ENCODE peak calls at places on chromosomes 16 and 17, in nine cellular contexts. W is coronary artery; E is lower lobe of right lung; U is substantia nigra; L is activated CD4-positive, alpha-beta T cell treated with anti-CD3 and anti-CD28 coated beads, Interleukin-2, amount 50 U/mL, for 48 hours; K is stimulated activated CD4-positive, alpha-beta T cell treated with anti-CD3 and anti-CD28 coated beads, Interleukin-1b, Interleukin-23, amount 100 ng/mL, for 4 hours; N is M059J; V is kidney glomerular epithelial cell; G is EL. D is an unnamed sample.

GRCh38 chr16:559411-560207 is 585 bp upstream of the PRR35 start:
- DNase-seq in E (no peak), G (no peak), L (no peak), W (no peak), K (no peak), U (no peak), V (no peak), N (no peak), D (no peak)

GRCh38 chr17:58710948-58711552 is 18.6 kb downstream of the RAD51C start:
- DNase-seq in W (no peak), G (peak; percentile 58), V (peak; percentile 49), N (peak; percentile 52), K (peak; percentile 26), L (peak; percentile 24), E (no peak), U (no peak), D (no peak)

GRCh38 chr17:1193300-1193699 is 13.5 kb upstream of the ABR start:
- DNase-seq in N (no peak), V (no peak), U (no peak), W (no peak), K (no peak), L (no peak), G (no peak), E (peak; percentile 46), D (no peak)

GRCh38 chr16:86509759-86510464 is 415 bp upstream of the FOXF1 start:
- DNase-seq in W (no peak), E (peak; percentile 65), U (no peak), L (no peak), N (peak; percentile 92), G (peak; percentile 91), V (no peak), K (no peak), D (no peak)

GRCh38 chr17:67386965-67387551 is 10.0 kb downstream of the PITPNC1 start:
- DNase-seq in K (peak; percentile 63), N (peak; percentile 64), L (peak; percentile 87), G (peak; percentile 48), W (no peak), V (no peak), E (peak; percentile 58), U (peak; percentile 27), D (no peak)

GRCh38 chr17:27778193-27778592 is 22.1 kb downstream of the NOS2 start:
- DNase-seq in W (no peak), E (no peak), G (peak; percentile 21), U (no peak), L (no peak), V (no peak), N (peak; percentile 64), K (no peak), D (no peak)

GRCh38 chr17:73371285-73371684 is 59.5 kb upstream of the CDC42EP4 start:
- DNase-seq in L (no peak), N (peak; percentile 81), G (peak; percentile 83), E (no peak), U (no peak), W (no peak), V (peak; percentile 75), K (no peak), D (no peak)

GRCh38 chr16:6193718-6194117 is 1096.1 kb upstream of the EEF2KMT start:
- DNase-seq in K (no peak), U (no peak), L (no peak), G (no peak), E (no peak), V (peak; percentile 62), W (no peak), N (peak; percentile 56), D (no peak)

GRCh38 chr17:50267074-50267841 is 7.0 kb upstream of the TMEM92 start:
- DNase-seq in E (peak; percentile 36), K (no peak), U (no peak), G (peak; percentile 41), V (no peak), W (peak; percentile 70), L (no peak), N (no peak), D (peak; percentile 86)

GRCh38 chr16:9612267-9612666 is 520.8 kb downstream of the HAPSTR1 start:
- DNase-seq in N (peak; percentile 31), K (no peak), W (no peak), E (no peak), L (no peak), G (peak; percentile 0), V (no peak), U (no peak), D (no peak)

GRCh38 chr16:2955779-2956565 is 8.1 kb upstream of the KREMEN2 start:
- DNase-seq in E (no peak), N (no peak), U (no peak), L (no peak), V (no peak), G (no peak), W (no peak), K (no peak), D (no peak)

GRCh38 chr16:66925322-66925840 is at the start of gene RRAD:
- DNase-seq in U (peak; percentile 19), G (peak; percentile 41), L (no peak), K (peak; percentile 31), E (peak; percentile 63), W (peak; percentile 88), V (no peak), N (peak; percentile 56), D (no peak)

GRCh38 chr17:59361916-59362810 is 30.7 kb downstream of the YPEL2 start:
- DNase-seq in G (peak; percentile 91), U (no peak), V (peak; percentile 95), K (no peak), E (no peak), L (peak; percentile 39), N (peak; percentile 95), W (no peak), D (no peak)

GRCh38 chr16:13176711-13177110 is 275.3 kb downstream of the SHISA9 start:
- DNase-seq in V (no peak), L (no peak), U (no peak), G (no peak), N (no peak), E (no peak), W (no peak), K (no peak), D (no peak)

GRCh38 chr17:57350266-57350665 is 93.9 kb downstream of the MSI2 start:
- DNase-seq in N (no peak), K (no peak), U (peak; percentile 32), V (no peak), E (no peak), L (no peak), W (no peak), G (no peak), D (no peak)

GRCh38 chr16:9670058-9670457 is 512.2 kb downstream of the GRIN2A start:
- DNase-seq in W (no peak), G (no peak), V (no peak), K (no peak), L (no peak), U (no peak), N (no peak), E (no peak), D (no peak)

GRCh38 chr17:7440113-7440822 is 956 bp downstream of the FGF11 start:
- DNase-seq in W (no peak), V (peak; percentile 25), E (peak; percentile 72), L (peak; percentile 68), N (peak; percentile 62), G (peak; percentile 61), K (no peak), U (peak; percentile 20), D (no peak)

GRCh38 chr16:50165473-50165872 is 12.4 kb downstream of the TENT4B start:
- DNase-seq in G (no peak), K (no peak), L (no peak), E (no peak), N (no peak), V (no peak), W (no peak), U (no peak), D (no peak)

GRCh38 chr17:16439867-16440351 is 24.5 kb downstream of the TRPV2 start:
- DNase-seq in V (no peak), U (no peak), L (no peak), G (peak; percentile 36), W (no peak), E (no peak), K (no peak), N (no peak), D (no peak)

GRCh38 chr16:53784312-53784711 is 80.4 kb downstream of the FTO start:
- DNase-seq in N (peak; percentile 62), K (no peak), G (no peak), V (no peak), W (no peak), U (no peak), L (no peak), E (no peak), D (no peak)

GRCh38 chr17:81396722-81397313 is 1.6 kb downstream of the BAHCC1 start:
- DNase-seq in E (no peak), U (peak; percentile 61), W (no peak), L (peak; percentile 51), G (peak; percentile 65), V (peak; percentile 42), N (peak; percentile 68), K (no peak), D (no peak)

GRCh38 chr16:89308391-89309333 is 91.2 kb downstream of the ZNF778 start:
- DNase-seq in W (no peak), N (no peak), V (no peak), E (no peak), K (no peak), L (peak; percentile 46), U (no peak), G (no peak), D (no peak)